ENCODE peak calls at places on chromosomes 13 and 19, in four cellular contexts. W is GM23248, B is PC-3, C is hepatocyte. L is an unnamed sample.

GRCh38 chr19:10226376-10227214 is 4.5 kb downstream of the S1PR2 start:
- DNase-seq in W (peak; percentile 89), B (no peak), C (peak; percentile 86), L (no peak)

GRCh38 chr19:17441241-17442135 is 7.0 kb downstream of the TMEM221 start:
- DNase-seq in W (peak; percentile 56), B (peak; percentile 43), C (no peak), L (peak; percentile 75)

GRCh38 chr19:42253245-42254082 is 1.5 kb downstream of the ERF start:
- DNase-seq in W (peak; percentile 72), B (peak; percentile 15), C (peak; percentile 79), L (peak; percentile 79)

GRCh38 chr13:103815619-103816018 is 749.4 kb upstream of the SLC10A2 start:
- DNase-seq in W (no peak), B (no peak), C (no peak), L (no peak)

GRCh38 chr19:29749450-29749849 is 34.4 kb upstream of the C19orf12 start:
- DNase-seq in W (no peak), B (no peak), C (no peak), L (no peak)

GRCh38 chr13:32320528-32320927 is 5.2 kb downstream of the BRCA2 start:
- DNase-seq in W (no peak), B (peak; percentile 62), C (no peak), L (no peak)

GRCh38 chr19:52191374-52191773 is 1.5 kb downstream of the PPP2R1A start:
- DNase-seq in W (no peak), B (no peak), C (no peak), L (no peak)

GRCh38 chr13:104008571-104009435 is 942.6 kb upstream of the SLC10A2 start:
- DNase-seq in W (no peak), B (peak; percentile 66), C (no peak), L (no peak)

GRCh38 chr13:95865080-95865597 is 188.1 kb downstream of the UGGT2 start:
- DNase-seq in W (no peak), B (no peak), C (no peak), L (no peak)

GRCh38 chr19:54905908-54906511 is at the start of gene NCR1:
- DNase-seq in W (no peak), B (no peak), C (no peak), L (peak; percentile 27)

GRCh38 chr13:101893021-101893420 is 440.5 kb downstream of the ITGBL1 start:
- DNase-seq in W (no peak), B (no peak), C (no peak), L (no peak)

GRCh38 chr13:66563076-66563475 is 667.1 kb downstream of the PCDH9 start:
- DNase-seq in W (no peak), B (no peak), C (no peak), L (no peak)

GRCh38 chr13:52047463-52047862 is 23.0 kb downstream of the UTP14C start:
- DNase-seq in W (no peak), B (no peak), C (no peak), L (no peak)

GRCh38 chr13:52048516-52048915 is 24.0 kb downstream of the UTP14C start:
- DNase-seq in W (peak; percentile 14), B (no peak), C (no peak), L (no peak)

GRCh38 chr13:52043675-52044074 is 19.2 kb downstream of the UTP14C start:
- DNase-seq in W (no peak), B (no peak), C (no peak), L (no peak)
- H3K9me2 ChIP-seq in W (no peaks in the 10 kb centered on the region), B (no peaks in the 10 kb centered on the region), C (no peaks in the 10 kb centered on the region), L (no peaks in the 10 kb centered on the region)

GRCh38 chr13:72261732-72262131 is 394.7 kb upstream of the DACH1 start:
- DNase-seq in W (no peak), B (no peak), C (no peak), L (no peak)

GRCh38 chr13:72259528-72259927 is 392.5 kb upstream of the DACH1 start:
- DNase-seq in W (no peak), B (no peak), C (no peak), L (no peak)

GRCh38 chr13:72253754-72254153 is 386.8 kb upstream of the DACH1 start:
- DNase-seq in W (no peak), B (peak; percentile 65), C (no peak), L (no peak)

GRCh38 chr13:72258340-72258981 is 391.5 kb upstream of the DACH1 start:
- DNase-seq in W (no peak), B (no peak), C (no peak), L (peak; percentile 52)

GRCh38 chr13:72255908-72256307 is 388.9 kb upstream of the DACH1 start:
- DNase-seq in W (no peak), B (peak; percentile 70), C (peak; percentile 61), L (peak; percentile 82)
- H3K9me2 ChIP-seq in W (no peaks in the 10 kb centered on the region), B (no peaks in the 10 kb centered on the region), C (no peaks in the 10 kb centered on the region), L (no peaks in the 10 kb centered on the region)

DNA sequence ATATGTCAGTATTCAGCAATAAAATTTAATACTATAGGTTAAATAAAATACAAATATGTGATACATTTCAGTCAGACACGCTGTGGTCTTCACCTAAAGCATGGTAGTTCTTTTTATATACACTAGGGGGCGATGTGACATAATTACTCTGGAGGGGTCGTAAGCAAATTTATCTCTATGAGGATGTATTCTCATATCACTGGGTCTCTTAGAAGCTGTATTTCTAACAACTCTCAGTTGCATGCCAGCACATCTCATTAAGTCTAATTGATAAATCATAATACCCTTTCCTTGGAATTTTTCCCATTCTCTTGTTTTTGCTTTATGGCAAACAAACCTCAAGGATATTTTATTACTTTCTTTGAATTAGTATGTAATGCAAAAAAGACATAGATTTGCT is 3.9 kb upstream of the PCDH17 start:
- DNase-seq in W (peak; percentile 36), B (peak; percentile 41), C (peak; percentile 55), L (peak; percentile 51)
- H3K9me2 ChIP-seq in W (no peaks in the 10 kb centered on the region), B (no peaks in the 10 kb centered on the region), C (no peaks in the 10 kb centered on the region), L (no peaks in the 10 kb centered on the region)

GRCh38 chr13:75785130-75785529 is 149.0 kb downstream of the LMO7 start:
- DNase-seq in W (peak; percentile 84), B (no peak), C (no peak), L (no peak)

GRCh38 chr13:75790198-75790970 is 154.3 kb downstream of the LMO7 start:
- DNase-seq in W (no peak), B (no peak), C (no peak), L (no peak)

GRCh38 chr13:75788494-75788991 is 152.4 kb downstream of the LMO7 start:
- DNase-seq in W (peak; percentile 89), B (peak; percentile 58), C (no peak), L (no peak)

GRCh38 chr13:75789451-75790197 is 153.5 kb downstream of the LMO7 start:
- DNase-seq in W (peak; percentile 10), B (no peak), C (no peak), L (no peak)

DNA sequence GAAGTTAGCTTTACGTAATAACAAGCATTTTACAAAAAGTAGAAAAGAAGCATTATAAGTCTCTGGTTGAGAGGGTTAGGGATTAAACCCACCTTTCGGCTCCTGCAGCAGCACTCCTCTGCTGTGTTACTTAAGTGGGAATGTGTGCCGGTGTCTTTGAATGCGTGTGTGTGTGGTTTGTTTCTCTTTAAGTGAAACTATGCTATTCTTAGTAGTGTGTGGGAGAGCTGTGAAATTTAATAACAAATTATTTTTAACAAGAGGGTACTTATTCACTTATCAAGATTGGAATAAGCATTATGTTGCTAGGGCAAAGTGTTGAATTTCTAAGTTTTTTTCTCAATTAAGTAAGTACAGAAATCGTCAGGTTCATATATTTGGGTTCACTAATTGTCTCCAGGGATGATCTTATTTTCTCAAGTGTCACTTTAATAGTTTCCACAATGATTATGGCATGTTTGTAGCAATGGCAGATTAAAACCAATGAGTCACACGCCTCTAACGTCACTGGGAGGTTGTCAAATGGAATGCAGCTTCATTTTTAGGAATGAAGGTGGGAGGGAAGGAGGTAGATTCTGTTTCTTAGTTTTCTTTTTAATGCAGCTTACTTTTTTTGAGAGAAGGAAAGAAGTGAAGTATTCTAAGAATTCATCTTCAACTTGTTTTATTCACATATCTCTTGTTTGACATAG is 151.3 kb downstream of the LMO7 start:
- DNase-seq in W (peak; percentile 75), B (no peak), C (no peak), L (no peak)
- H3K9me2 ChIP-seq in W (no peaks in the 10 kb centered on the region), B (no peaks in the 10 kb centered on the region), C (no peaks in the 10 kb centered on the region), L (no peaks in the 10 kb centered on the region)

DNA sequence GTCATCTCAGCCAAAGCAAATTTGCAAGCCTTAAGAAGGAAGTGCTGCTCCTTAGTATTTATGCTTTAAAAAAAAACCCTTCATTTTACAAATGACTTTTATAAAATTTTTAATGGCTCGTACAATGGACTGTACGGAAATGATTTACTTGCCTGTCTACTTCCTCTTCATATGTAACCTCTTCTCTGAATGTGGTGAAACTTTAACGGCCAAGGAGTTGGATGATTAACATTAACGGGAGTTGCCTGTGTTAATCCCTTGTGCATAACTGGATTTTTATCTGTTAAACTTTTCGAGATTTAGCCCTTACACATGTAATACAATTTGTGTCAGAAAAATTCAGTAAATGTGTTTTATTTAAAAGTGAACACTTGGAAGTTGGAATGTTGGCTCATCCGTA is 429.4 kb downstream of the TBC1D4 start:
- DNase-seq in W (no peak), B (no peak), C (no peak), L (no peak)
- H3K9me2 ChIP-seq in W (no peaks in the 10 kb centered on the region), B (no peaks in the 10 kb centered on the region), C (no peaks in the 10 kb centered on the region), L (no peaks in the 10 kb centered on the region)

L was measured in GM23338.